ENCODE peak calls at places on chromosomes 1 and 21, in nine cellular contexts. One of them, this sample, is unnamed.

GRCh38 chr1:197356723-197357533 is 88.9 kb downstream of the CRB1 start:
- DNase-seq in activated CD4-positive, CD25-positive, alpha-beta regulatory T cell treated with anti-CD3 and anti-CD28 coated beads, Interleukin-2, amount 50 U/mL, for 72 hours: no peak
- DNase-seq in SJSA1: peak; percentile 58
- DNase-seq in left ventricle myocardium inferior: no peak
- DNase-seq in CD8-positive, alpha-beta T cell: no peak
- DNase-seq in NCI-H2029: peak; percentile 2
- DNase-seq in fibroblast of lung: peak; percentile 45
- DNase-seq in H54: peak; percentile 8
- DNase-seq in sigmoid colon: no peak
- DNase-seq in this sample: no peak

GRCh38 chr1:181134543-181135461 is 46.3 kb downstream of the IER5 start:
- DNase-seq in sigmoid colon: no peak
- DNase-seq in CD8-positive, alpha-beta T cell: no peak
- DNase-seq in NCI-H2029: no peak
- DNase-seq in activated CD4-positive, CD25-positive, alpha-beta regulatory T cell treated with anti-CD3 and anti-CD28 coated beads, Interleukin-2, amount 50 U/mL, for 72 hours: peak; percentile 61
- DNase-seq in left ventricle myocardium inferior: no peak
- DNase-seq in fibroblast of lung: peak; percentile 89
- DNase-seq in H54: no peak
- DNase-seq in SJSA1: peak; percentile 83
- DNase-seq in this sample: no peak

GRCh38 chr1:147115496-147115895 is 56.8 kb downstream of the PRKAB2 start:
- DNase-seq in fibroblast of lung: no peak
- DNase-seq in H54: no peak
- DNase-seq in activated CD4-positive, CD25-positive, alpha-beta regulatory T cell treated with anti-CD3 and anti-CD28 coated beads, Interleukin-2, amount 50 U/mL, for 72 hours: no peak
- DNase-seq in SJSA1: no peak
- DNase-seq in left ventricle myocardium inferior: no peak
- DNase-seq in NCI-H2029: no peak
- DNase-seq in CD8-positive, alpha-beta T cell: no peak
- DNase-seq in sigmoid colon: no peak
- DNase-seq in this sample: no peak

GRCh38 chr1:87337606-87338005 is 8.9 kb downstream of the LMO4 start:
- DNase-seq in CD8-positive, alpha-beta T cell: no peak
- DNase-seq in sigmoid colon: no peak
- DNase-seq in fibroblast of lung: no peak
- DNase-seq in NCI-H2029: no peak
- DNase-seq in left ventricle myocardium inferior: no peak
- DNase-seq in activated CD4-positive, CD25-positive, alpha-beta regulatory T cell treated with anti-CD3 and anti-CD28 coated beads, Interleukin-2, amount 50 U/mL, for 72 hours: no peak
- DNase-seq in H54: no peak
- DNase-seq in SJSA1: no peak
- DNase-seq in this sample: no peak

GRCh38 chr21:28975401-28975800 is 17.3 kb downstream of the LTN1 start:
- DNase-seq in activated CD4-positive, CD25-positive, alpha-beta regulatory T cell treated with anti-CD3 and anti-CD28 coated beads, Interleukin-2, amount 50 U/mL, for 72 hours: no peak
- DNase-seq in left ventricle myocardium inferior: no peak
- DNase-seq in fibroblast of lung: no peak
- DNase-seq in SJSA1: peak; percentile 31
- DNase-seq in CD8-positive, alpha-beta T cell: no peak
- DNase-seq in NCI-H2029: no peak
- DNase-seq in sigmoid colon: no peak
- DNase-seq in H54: no peak
- DNase-seq in this sample: no peak

GRCh38 chr1:39663559-39663958 is 8.3 kb downstream of the NT5C1A start:
- DNase-seq in NCI-H2029: no peak
- DNase-seq in activated CD4-positive, CD25-positive, alpha-beta regulatory T cell treated with anti-CD3 and anti-CD28 coated beads, Interleukin-2, amount 50 U/mL, for 72 hours: no peak
- DNase-seq in H54: no peak
- DNase-seq in left ventricle myocardium inferior: no peak
- DNase-seq in sigmoid colon: no peak
- DNase-seq in CD8-positive, alpha-beta T cell: no peak
- DNase-seq in SJSA1: no peak
- DNase-seq in fibroblast of lung: no peak
- DNase-seq in this sample: no peak

GRCh38 chr21:41948901-41949300 is 4.9 kb downstream of the C2CD2 start:
- DNase-seq in sigmoid colon: no peak
- DNase-seq in fibroblast of lung: no peak
- DNase-seq in activated CD4-positive, CD25-positive, alpha-beta regulatory T cell treated with anti-CD3 and anti-CD28 coated beads, Interleukin-2, amount 50 U/mL, for 72 hours: no peak
- DNase-seq in NCI-H2029: no peak
- DNase-seq in SJSA1: no peak
- DNase-seq in left ventricle myocardium inferior: no peak
- DNase-seq in CD8-positive, alpha-beta T cell: no peak
- DNase-seq in H54: no peak
- DNase-seq in this sample: no peak

GRCh38 chr21:27291006-27291405 is 324.1 kb upstream of the ADAMTS5 start:
- DNase-seq in SJSA1: no peak
- DNase-seq in activated CD4-positive, CD25-positive, alpha-beta regulatory T cell treated with anti-CD3 and anti-CD28 coated beads, Interleukin-2, amount 50 U/mL, for 72 hours: no peak
- DNase-seq in left ventricle myocardium inferior: no peak
- DNase-seq in sigmoid colon: no peak
- DNase-seq in CD8-positive, alpha-beta T cell: no peak
- DNase-seq in fibroblast of lung: peak; percentile 36
- DNase-seq in H54: no peak
- DNase-seq in NCI-H2029: no peak
- DNase-seq in this sample: no peak

GRCh38 chr21:44854664-44855446 is 18.6 kb downstream of the PTTG1IP start:
- DNase-seq in sigmoid colon: no peak
- DNase-seq in NCI-H2029: no peak
- DNase-seq in SJSA1: no peak
- DNase-seq in left ventricle myocardium inferior: no peak
- DNase-seq in fibroblast of lung: no peak
- DNase-seq in CD8-positive, alpha-beta T cell: no peak
- DNase-seq in activated CD4-positive, CD25-positive, alpha-beta regulatory T cell treated with anti-CD3 and anti-CD28 coated beads, Interleukin-2, amount 50 U/mL, for 72 hours: no peak
- DNase-seq in H54: no peak
- DNase-seq in this sample: no peak

GRCh38 chr1:16971330-16972209 is 8.8 kb downstream of the MFAP2 start:
- DNase-seq in fibroblast of lung: peak; percentile 65
- DNase-seq in left ventricle myocardium inferior: no peak
- DNase-seq in H54: no peak
- DNase-seq in activated CD4-positive, CD25-positive, alpha-beta regulatory T cell treated with anti-CD3 and anti-CD28 coated beads, Interleukin-2, amount 50 U/mL, for 72 hours: no peak
- DNase-seq in sigmoid colon: no peak
- DNase-seq in NCI-H2029: peak; percentile 80
- DNase-seq in CD8-positive, alpha-beta T cell: no peak
- DNase-seq in SJSA1: no peak
- DNase-seq in this sample: no peak

GRCh38 chr1:17168480-17168878 is 36.4 kb upstream of the PADI1 start:
- DNase-seq in NCI-H2029: no peak
- DNase-seq in fibroblast of lung: peak; percentile 94
- DNase-seq in sigmoid colon: no peak
- DNase-seq in activated CD4-positive, CD25-positive, alpha-beta regulatory T cell treated with anti-CD3 and anti-CD28 coated beads, Interleukin-2, amount 50 U/mL, for 72 hours: no peak
- DNase-seq in left ventricle myocardium inferior: no peak
- DNase-seq in CD8-positive, alpha-beta T cell: no peak
- DNase-seq in SJSA1: peak; percentile 93
- DNase-seq in H54: no peak
- DNase-seq in this sample: no peak

GRCh38 chr1:113197662-113198330 is 124.8 kb downstream of the LRIG2 start:
- DNase-seq in CD8-positive, alpha-beta T cell: no peak
- DNase-seq in fibroblast of lung: no peak
- DNase-seq in SJSA1: no peak
- DNase-seq in activated CD4-positive, CD25-positive, alpha-beta regulatory T cell treated with anti-CD3 and anti-CD28 coated beads, Interleukin-2, amount 50 U/mL, for 72 hours: no peak
- DNase-seq in sigmoid colon: no peak
- DNase-seq in left ventricle myocardium inferior: no peak
- DNase-seq in H54: no peak
- DNase-seq in NCI-H2029: no peak
- DNase-seq in this sample: no peak

GRCh38 chr1:153348511-153349362 is at the start of gene PGLYRP4:
- DNase-seq in left ventricle myocardium inferior: no peak
- DNase-seq in activated CD4-positive, CD25-positive, alpha-beta regulatory T cell treated with anti-CD3 and anti-CD28 coated beads, Interleukin-2, amount 50 U/mL, for 72 hours: no peak
- DNase-seq in CD8-positive, alpha-beta T cell: no peak
- DNase-seq in H54: no peak
- DNase-seq in fibroblast of lung: no peak
- DNase-seq in SJSA1: no peak
- DNase-seq in NCI-H2029: no peak
- DNase-seq in sigmoid colon: no peak
- DNase-seq in this sample: peak; percentile 49

GRCh38 chr1:98429851-98430496 is 231.5 kb upstream of the SNX7 start:
- DNase-seq in SJSA1: no peak
- DNase-seq in fibroblast of lung: no peak
- DNase-seq in activated CD4-positive, CD25-positive, alpha-beta regulatory T cell treated with anti-CD3 and anti-CD28 coated beads, Interleukin-2, amount 50 U/mL, for 72 hours: no peak
- DNase-seq in H54: no peak
- DNase-seq in left ventricle myocardium inferior: no peak
- DNase-seq in CD8-positive, alpha-beta T cell: no peak
- DNase-seq in sigmoid colon: no peak
- DNase-seq in NCI-H2029: peak; percentile 97
- DNase-seq in this sample: no peak

GRCh38 chr21:29299906-29300546 is 1.3 kb downstream of the BACH1 start:
- DNase-seq in NCI-H2029: peak; percentile 94
- DNase-seq in sigmoid colon: peak; percentile 79
- DNase-seq in activated CD4-positive, CD25-positive, alpha-beta regulatory T cell treated with anti-CD3 and anti-CD28 coated beads, Interleukin-2, amount 50 U/mL, for 72 hours: peak; percentile 58
- DNase-seq in CD8-positive, alpha-beta T cell: peak; percentile 8
- DNase-seq in SJSA1: peak; percentile 96
- DNase-seq in H54: peak; percentile 76
- DNase-seq in fibroblast of lung: peak; percentile 98
- DNase-seq in left ventricle myocardium inferior: peak; percentile 48
- DNase-seq in this sample: no peak

GRCh38 chr1:206956313-206956597 is 10.0 kb upstream of the PIGR start:
- DNase-seq in fibroblast of lung: no peak
- DNase-seq in SJSA1: no peak
- DNase-seq in sigmoid colon: no peak
- DNase-seq in NCI-H2029: no peak
- DNase-seq in H54: no peak
- DNase-seq in activated CD4-positive, CD25-positive, alpha-beta regulatory T cell treated with anti-CD3 and anti-CD28 coated beads, Interleukin-2, amount 50 U/mL, for 72 hours: no peak
- DNase-seq in CD8-positive, alpha-beta T cell: no peak
- DNase-seq in left ventricle myocardium inferior: no peak
- DNase-seq in this sample: no peak

GRCh38 chr1:212828395-212828794 is 19.1 kb downstream of the SPATA45 start:
- DNase-seq in activated CD4-positive, CD25-positive, alpha-beta regulatory T cell treated with anti-CD3 and anti-CD28 coated beads, Interleukin-2, amount 50 U/mL, for 72 hours: no peak
- DNase-seq in left ventricle myocardium inferior: no peak
- DNase-seq in SJSA1: no peak
- DNase-seq in fibroblast of lung: no peak
- DNase-seq in sigmoid colon: no peak
- DNase-seq in H54: no peak
- DNase-seq in CD8-positive, alpha-beta T cell: no peak
- DNase-seq in NCI-H2029: no peak
- DNase-seq in this sample: no peak

GRCh38 chr1:235069577-235070563 is 58.8 kb downstream of the TOMM20 start:
- DNase-seq in NCI-H2029: peak; percentile 95
- DNase-seq in SJSA1: peak; percentile 32
- DNase-seq in H54: no peak
- DNase-seq in sigmoid colon: peak; percentile 78
- DNase-seq in fibroblast of lung: peak; percentile 97
- DNase-seq in activated CD4-positive, CD25-positive, alpha-beta regulatory T cell treated with anti-CD3 and anti-CD28 coated beads, Interleukin-2, amount 50 U/mL, for 72 hours: no peak
- DNase-seq in left ventricle myocardium inferior: peak; percentile 55
- DNase-seq in CD8-positive, alpha-beta T cell: no peak
- DNase-seq in this sample: no peak

This sample was measured in type B pancreatic cell.